ENCODE peak calls at places on chromosomes 1 and 21, in ten cellular contexts. One of them, this sample, is unnamed.

GRCh38 chr1:159015440-159015909 is 5.8 kb downstream of the IFI16 start:
- DNase-seq in IMR-90: peak
- DNase-seq in stomach: peak
- DNase-seq in ovary: no peak
- DNase-seq in right lobe of liver: peak
- DNase-seq in heart left ventricle: peak
- DNase-seq in adrenal gland: peak
- DNase-seq in A549: peak
- DNase-seq in tibial nerve: no peak
- DNase-seq in body of pancreas: peak
- DNase-seq in this sample: peak

GRCh38 chr1:119001181-119002018 is 13.3 kb upstream of the TBX15 start:
- DNase-seq in IMR-90: no peak
- DNase-seq in stomach: no peak
- DNase-seq in ovary: no peak
- DNase-seq in right lobe of liver: no peak
- DNase-seq in heart left ventricle: no peak
- DNase-seq in adrenal gland: no peak
- DNase-seq in A549: no peak
- DNase-seq in tibial nerve: no peak
- DNase-seq in body of pancreas: no peak
- DNase-seq in this sample: no peak

GRCh38 chr1:168794057-168794456 is 65.1 kb upstream of the DPT start:
- DNase-seq in IMR-90: no peak
- DNase-seq in stomach: no peak
- DNase-seq in ovary: no peak
- DNase-seq in right lobe of liver: no peak
- DNase-seq in heart left ventricle: no peak
- DNase-seq in adrenal gland: no peak
- DNase-seq in A549: peak
- DNase-seq in tibial nerve: no peak
- DNase-seq in body of pancreas: no peak
- DNase-seq in this sample: no peak

GRCh38 chr1:231966983-231967382 is 340.4 kb downstream of the DISC1 start:
- DNase-seq in IMR-90: no peak
- DNase-seq in stomach: no peak
- DNase-seq in ovary: no peak
- DNase-seq in right lobe of liver: no peak
- DNase-seq in heart left ventricle: no peak
- DNase-seq in adrenal gland: no peak
- DNase-seq in A549: no peak
- DNase-seq in tibial nerve: no peak
- DNase-seq in body of pancreas: no peak
- DNase-seq in this sample: no peak

GRCh38 chr21:42287193-42288083 is 27.8 kb downstream of the TFF3 start:
- DNase-seq in IMR-90: no peak
- DNase-seq in stomach: no peak
- DNase-seq in ovary: no peak
- DNase-seq in right lobe of liver: no peak
- DNase-seq in heart left ventricle: no peak
- DNase-seq in adrenal gland: no peak
- DNase-seq in A549: no peak
- DNase-seq in tibial nerve: no peak
- DNase-seq in body of pancreas: no peak
- DNase-seq in this sample: no peak

GRCh38 chr1:154808909-154809262 is 61.2 kb downstream of the KCNN3 start:
- DNase-seq in IMR-90: peak
- DNase-seq in stomach: no peak
- DNase-seq in ovary: no peak
- DNase-seq in right lobe of liver: no peak
- DNase-seq in heart left ventricle: peak
- DNase-seq in adrenal gland: no peak
- DNase-seq in A549: no peak
- DNase-seq in tibial nerve: no peak
- DNase-seq in body of pancreas: no peak
- DNase-seq in this sample: no peak

GRCh38 chr1:25616080-25616931 is at the start of gene MAN1C1:
- DNase-seq in IMR-90: peak
- DNase-seq in stomach: peak
- DNase-seq in ovary: peak
- DNase-seq in right lobe of liver: peak
- DNase-seq in heart left ventricle: peak
- DNase-seq in adrenal gland: peak
- DNase-seq in A549: peak
- DNase-seq in tibial nerve: peak
- DNase-seq in body of pancreas: peak
- DNase-seq in this sample: peak

GRCh38 chr1:231499148-231499763 is 29.2 kb upstream of the TSNAX start:
- DNase-seq in IMR-90: no peak
- DNase-seq in stomach: no peak
- DNase-seq in ovary: no peak
- DNase-seq in right lobe of liver: no peak
- DNase-seq in heart left ventricle: no peak
- DNase-seq in adrenal gland: no peak
- DNase-seq in A549: no peak
- DNase-seq in tibial nerve: no peak
- DNase-seq in body of pancreas: no peak
- DNase-seq in this sample: no peak

GRCh38 chr1:119298687-119299086 is 69.9 kb upstream of the HAO2 start:
- DNase-seq in IMR-90: peak
- DNase-seq in stomach: no peak
- DNase-seq in ovary: no peak
- DNase-seq in right lobe of liver: no peak
- DNase-seq in heart left ventricle: no peak
- DNase-seq in adrenal gland: no peak
- DNase-seq in A549: no peak
- DNase-seq in tibial nerve: no peak
- DNase-seq in body of pancreas: no peak
- DNase-seq in this sample: no peak

GRCh38 chr1:18037651-18038050 is 69.9 kb upstream of the IGSF21 start:
- DNase-seq in IMR-90: no peak
- DNase-seq in stomach: no peak
- DNase-seq in ovary: no peak
- DNase-seq in right lobe of liver: no peak
- DNase-seq in heart left ventricle: no peak
- DNase-seq in adrenal gland: no peak
- DNase-seq in A549: no peak
- DNase-seq in tibial nerve: no peak
- DNase-seq in body of pancreas: no peak
- DNase-seq in this sample: no peak

GRCh38 chr1:205813755-205814058 is 709 bp upstream of the SLC41A1 start:
- DNase-seq in IMR-90: peak
- DNase-seq in stomach: no peak
- DNase-seq in ovary: no peak
- DNase-seq in right lobe of liver: no peak
- DNase-seq in heart left ventricle: no peak
- DNase-seq in adrenal gland: no peak
- DNase-seq in A549: peak
- DNase-seq in tibial nerve: no peak
- DNase-seq in body of pancreas: no peak
- DNase-seq in this sample: no peak

GRCh38 chr1:82782599-82782998 is 981.9 kb downstream of the ADGRL2 start:
- DNase-seq in IMR-90: no peak
- DNase-seq in stomach: no peak
- DNase-seq in ovary: no peak
- DNase-seq in right lobe of liver: no peak
- DNase-seq in heart left ventricle: no peak
- DNase-seq in adrenal gland: no peak
- DNase-seq in A549: no peak
- DNase-seq in tibial nerve: no peak
- DNase-seq in body of pancreas: no peak
- DNase-seq in this sample: no peak

GRCh38 chr1:82777240-82777639 is 976.5 kb downstream of the ADGRL2 start:
- DNase-seq in IMR-90: no peak
- DNase-seq in stomach: no peak
- DNase-seq in ovary: no peak
- DNase-seq in right lobe of liver: no peak
- DNase-seq in heart left ventricle: no peak
- DNase-seq in adrenal gland: no peak
- DNase-seq in A549: no peak
- DNase-seq in tibial nerve: no peak
- DNase-seq in body of pancreas: no peak
- DNase-seq in this sample: no peak

GRCh38 chr1:82783025-82783424 is 982.3 kb downstream of the ADGRL2 start:
- DNase-seq in IMR-90: no peak
- DNase-seq in stomach: no peak
- DNase-seq in ovary: no peak
- DNase-seq in right lobe of liver: no peak
- DNase-seq in heart left ventricle: no peak
- DNase-seq in adrenal gland: no peak
- DNase-seq in A549: no peak
- DNase-seq in tibial nerve: no peak
- DNase-seq in body of pancreas: no peak
- DNase-seq in this sample: no peak

GRCh38 chr1:82775402-82776000 is 974.8 kb downstream of the ADGRL2 start:
- DNase-seq in IMR-90: no peak
- DNase-seq in stomach: no peak
- DNase-seq in ovary: peak
- DNase-seq in right lobe of liver: no peak
- DNase-seq in heart left ventricle: no peak
- DNase-seq in adrenal gland: peak
- DNase-seq in A549: peak
- DNase-seq in tibial nerve: no peak
- DNase-seq in body of pancreas: peak
- DNase-seq in this sample: no peak

DNA sequence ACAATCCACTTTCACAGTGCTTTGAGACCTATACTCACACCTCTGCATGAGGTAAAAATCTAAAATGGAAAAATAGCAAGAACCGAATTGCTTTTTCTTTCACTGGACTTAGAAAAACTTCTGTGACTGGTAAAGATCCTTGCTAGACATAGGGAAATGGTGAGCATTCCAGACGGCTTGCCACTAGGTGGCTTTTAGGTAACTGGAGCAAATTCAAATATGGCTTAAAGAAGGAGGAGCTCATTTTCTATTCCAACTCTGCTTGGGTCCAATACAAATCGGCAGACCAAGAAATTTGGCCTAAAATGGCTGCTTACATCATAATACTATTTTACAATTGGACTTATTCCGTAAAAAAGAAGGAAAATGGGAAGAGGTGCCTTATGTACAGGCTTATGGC is 977.9 kb downstream of the ADGRL2 start:
- DNase-seq in IMR-90: no peak
- DNase-seq in stomach: no peak
- DNase-seq in ovary: no peak
- DNase-seq in right lobe of liver: no peak
- DNase-seq in heart left ventricle: no peak
- DNase-seq in adrenal gland: peak
- DNase-seq in A549: peak
- DNase-seq in tibial nerve: no peak
- DNase-seq in body of pancreas: no peak
- DNase-seq in this sample: no peak
- TF ChIP-seq CTCF in IMR-90: no peak
- TF ChIP-seq CTCF in stomach: no peak
- TF ChIP-seq CTCF in ovary: no peak
- TF ChIP-seq CTCF in right lobe of liver: no peak
- TF ChIP-seq CTCF in heart left ventricle: no peak
- TF ChIP-seq CTCF in adrenal gland: peak
- TF ChIP-seq CTCF in A549: no peak
- TF ChIP-seq CTCF in tibial nerve: no peak
- TF ChIP-seq CTCF in body of pancreas: no peak
- TF ChIP-seq CTCF in this sample: no peak

GRCh38 chr1:198116469-198116868 is 40.3 kb upstream of the NEK7 start:
- DNase-seq in IMR-90: no peak
- DNase-seq in stomach: no peak
- DNase-seq in ovary: no peak
- DNase-seq in right lobe of liver: no peak
- DNase-seq in heart left ventricle: no peak
- DNase-seq in adrenal gland: no peak
- DNase-seq in A549: no peak
- DNase-seq in tibial nerve: no peak
- DNase-seq in body of pancreas: no peak
- DNase-seq in this sample: no peak
- TF ChIP-seq POLR2A in IMR-90: no peak
- TF ChIP-seq POLR2A in stomach: no peak
- TF ChIP-seq POLR2A in ovary: no peak
- TF ChIP-seq POLR2A in right lobe of liver: no peak
- TF ChIP-seq POLR2A in heart left ventricle: no peak
- TF ChIP-seq POLR2A in adrenal gland: no peak
- TF ChIP-seq POLR2A in A549: no peak
- TF ChIP-seq POLR2A in tibial nerve: no peak
- TF ChIP-seq POLR2A in body of pancreas: no peak
- TF ChIP-seq POLR2A in this sample: no peak

DNA sequence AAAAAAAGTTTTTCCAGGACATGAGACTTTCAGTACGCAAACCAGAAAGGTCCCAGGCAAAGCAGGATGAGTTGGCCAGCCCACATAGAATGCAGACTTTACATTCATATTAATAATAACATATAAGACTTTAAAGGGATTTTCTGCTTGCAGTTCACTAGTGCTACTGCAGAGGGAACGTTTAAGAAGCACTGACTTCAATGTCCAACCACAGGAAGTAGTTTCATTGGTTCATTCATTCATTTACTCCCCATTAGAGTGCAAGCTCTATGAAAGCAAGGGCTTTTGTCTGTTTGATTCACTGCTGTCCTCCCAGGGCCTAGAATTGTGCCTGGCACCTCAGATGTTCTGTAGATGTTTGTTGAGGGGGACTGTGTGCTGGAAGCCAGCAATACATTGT is 11.8 kb upstream of the SERINC2 start:
- DNase-seq in IMR-90: peak
- DNase-seq in stomach: no peak
- DNase-seq in ovary: no peak
- DNase-seq in right lobe of liver: no peak
- DNase-seq in heart left ventricle: no peak
- DNase-seq in adrenal gland: no peak
- DNase-seq in A549: no peak
- DNase-seq in tibial nerve: no peak
- DNase-seq in body of pancreas: no peak
- DNase-seq in this sample: no peak
- TF ChIP-seq CTCF in IMR-90: peak
- TF ChIP-seq CTCF in stomach: no peak
- TF ChIP-seq CTCF in ovary: no peak
- TF ChIP-seq CTCF in right lobe of liver: no peak
- TF ChIP-seq CTCF in heart left ventricle: no peak
- TF ChIP-seq CTCF in adrenal gland: no peak
- TF ChIP-seq CTCF in A549: no peak
- TF ChIP-seq CTCF in tibial nerve: no peak
- TF ChIP-seq CTCF in body of pancreas: no peak
- TF ChIP-seq CTCF in this sample: no peak

DNA sequence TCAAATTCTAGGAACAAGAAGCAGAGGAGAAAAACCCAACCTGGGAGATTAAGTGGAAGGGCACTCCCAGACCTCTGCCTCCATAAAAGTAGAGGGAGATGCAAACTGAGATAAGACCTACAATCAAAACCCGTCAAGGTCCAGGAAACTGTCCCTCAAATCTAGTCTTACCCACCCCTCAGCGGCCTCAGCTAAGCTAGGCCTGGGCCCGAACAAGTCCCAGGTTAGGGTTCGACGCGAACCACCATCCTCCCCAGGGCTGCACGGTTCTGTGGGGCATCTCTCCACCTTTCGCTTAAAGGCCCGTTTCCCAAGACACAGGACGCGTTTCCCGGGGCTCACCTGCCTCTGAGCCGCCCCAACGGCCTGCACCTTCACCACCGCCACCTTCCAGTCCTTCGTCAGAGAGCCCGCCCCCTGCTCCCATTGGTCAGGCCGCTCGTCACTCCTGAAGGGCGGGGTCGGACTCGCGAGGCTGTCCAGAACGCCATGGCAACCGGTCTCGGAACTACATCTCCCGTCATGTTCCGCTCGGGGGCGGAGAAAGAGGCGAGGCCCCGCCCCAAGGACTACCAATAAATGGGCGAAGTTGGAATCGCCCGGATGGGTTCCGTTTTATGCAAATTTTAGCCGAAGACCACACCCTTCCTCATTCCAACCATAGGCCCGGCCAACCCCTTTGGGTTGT is at the start of gene CRYZL1:
- DNase-seq in IMR-90: peak
- DNase-seq in stomach: peak
- DNase-seq in ovary: peak
- DNase-seq in right lobe of liver: peak
- DNase-seq in heart left ventricle: peak
- DNase-seq in adrenal gland: peak
- DNase-seq in A549: peak
- DNase-seq in tibial nerve: peak
- DNase-seq in body of pancreas: peak
- DNase-seq in this sample: peak
- TF ChIP-seq POLR2A in IMR-90: peak
- TF ChIP-seq POLR2A in stomach: peak
- TF ChIP-seq POLR2A in ovary: peak
- TF ChIP-seq POLR2A in right lobe of liver: peak
- TF ChIP-seq POLR2A in heart left ventricle: no peak
- TF ChIP-seq POLR2A in adrenal gland: peak
- TF ChIP-seq POLR2A in A549: peak
- TF ChIP-seq POLR2A in tibial nerve: peak
- TF ChIP-seq POLR2A in body of pancreas: peak
- TF ChIP-seq POLR2A in this sample: no peak